ENCODE peak calls at places on chromosome 17, in nine cellular contexts. P is fibroblast of lung; E is GM23338; M is colonic mucosa; U is adrenal gland; F is heart left ventricle; T is naive thymus-derived CD4-positive, alpha-beta T cell; J is BE2C; K is Peyer's patch. R is an unnamed sample. For H3K4me1, the result is how much of the 10 kb centered on the place peaks cover.

GRCh38 chr17:79942591-79943353 is 92.9 kb downstream of the TBC1D16 start:
- DNase-seq in T (no peak), E (no peak), U (peak), F (peak), P (peak), J (peak), M (no peak), K (no peak), R (no peak)

GRCh38 chr17:63700528-63701441 is 860 bp upstream of the LIMD2 start:
- DNase-seq in T (peak), K (no peak), M (no peak), U (peak), F (peak), P (peak), J (peak), E (peak), R (no peak)

GRCh38 chr17:2755941-2756724 is 6.7 kb upstream of the CCDC92B start:
- DNase-seq in P (no peak), E (peak), K (no peak), J (no peak), F (peak), T (no peak), M (no peak), U (no peak), R (no peak)

GRCh38 chr17:15882777-15883176 is 62.2 kb upstream of the ADORA2B start:
- DNase-seq in T (no peak), M (no peak), F (no peak), P (no peak), U (peak), K (no peak), J (no peak), E (no peak), R (no peak)

GRCh38 chr17:79294459-79295071 is 219.9 kb downstream of the ENGASE start:
- DNase-seq in M (peak), K (peak), T (peak), F (peak), P (peak), U (peak), J (no peak), E (peak), R (peak)

GRCh38 chr17:11238710-11239109 is 2.3 kb upstream of the SHISA6 start:
- DNase-seq in P (no peak), U (no peak), E (no peak), K (no peak), M (no peak), F (no peak), J (no peak), T (no peak), R (no peak)

GRCh38 chr17:1905190-1905919 is 75.5 kb downstream of the RPA1 start:
- DNase-seq in P (no peak), E (no peak), F (no peak), T (no peak), J (peak), M (no peak), K (no peak), U (no peak), R (no peak)

GRCh38 chr17:56978441-56979090 is 635 bp downstream of the SCPEP1 start:
- DNase-seq in E (no peak), K (no peak), U (peak), M (no peak), F (no peak), J (peak), T (no peak), P (peak), R (peak)

GRCh38 chr17:43125967-43126910 is 1.1 kb upstream of the BRCA1 start:
- DNase-seq in M (peak), K (no peak), U (no peak), J (peak), F (peak), E (peak), P (peak), T (no peak), R (peak)

GRCh38 chr17:6796887-6797490 is 21.0 kb downstream of the FBXO39 start:
- DNase-seq in M (no peak), K (no peak), T (no peak), U (no peak), F (no peak), J (no peak), E (no peak), P (no peak), R (no peak)

GRCh38 chr17:73404246-73404645 is 92.4 kb upstream of the CDC42EP4 start:
- DNase-seq in E (no peak), J (no peak), T (no peak), K (no peak), M (no peak), U (no peak), F (no peak), P (no peak), R (no peak)

GRCh38 chr17:29686998-29687397 is 64.3 kb upstream of the CORO6 start:
- DNase-seq in U (no peak), P (no peak), M (no peak), E (no peak), K (no peak), J (no peak), F (no peak), T (no peak), R (no peak)

GRCh38 chr17:73632513-73632912 is 11.7 kb downstream of the SDK2 start:
- DNase-seq in P (no peak), U (no peak), F (no peak), K (no peak), E (no peak), J (no peak), M (no peak), T (no peak), R (no peak)

GRCh38 chr17:70011750-70012149 is 63.3 kb upstream of the KCNJ16 start:
- DNase-seq in J (no peak), T (no peak), F (no peak), U (no peak), K (no peak), E (no peak), M (no peak), P (no peak), R (no peak)

GRCh38 chr17:8223356-8224063 is 13.1 kb upstream of the AURKB start:
- DNase-seq in M (peak), T (peak), K (no peak), U (peak), J (peak), F (peak), E (peak), P (peak), R (peak)

GRCh38 chr17:2500446-2500845 is 11.2 kb downstream of the METTL16 start:
- DNase-seq in U (no peak), F (no peak), M (no peak), P (no peak), J (no peak), T (no peak), K (no peak), E (no peak), R (no peak)

GRCh38 chr17:74442670-74443515 is 11.0 kb downstream of the GPRC5C start:
- DNase-seq in M (peak), P (peak), F (peak), T (no peak), U (peak), J (peak), E (peak), K (peak), R (no peak)

GRCh38 chr17:13520899-13521572 is 80.7 kb downstream of the HS3ST3A1 start:
- DNase-seq in E (no peak), T (no peak), U (no peak), F (no peak), M (peak), P (peak), J (no peak), K (no peak), R (no peak)

GRCh38 chr17:48024149-48025039 is 13.2 kb downstream of the COPZ2 start:
- DNase-seq in E (peak), F (peak), U (peak), T (peak), M (peak), P (no peak), J (peak), K (no peak), R (peak)

GRCh38 chr17:39069114-39069756 is 82.2 kb downstream of the PLXDC1 start:
- DNase-seq in F (no peak), P (peak), U (peak), M (no peak), K (no peak), E (peak), J (peak), T (no peak), R (peak)

GRCh38 chr17:17114592-17115225 is 72.5 kb downstream of the MPRIP start:
- DNase-seq in J (no peak), M (no peak), P (no peak), U (no peak), K (no peak), E (no peak), F (peak), T (no peak), R (no peak)

GRCh38 chr17:55420067-55420775 is 1.4 kb downstream of the MMD start:
- DNase-seq in K (no peak), F (no peak), P (no peak), M (peak), J (no peak), E (no peak), T (peak), U (no peak), R (no peak)

GRCh38 chr17:76506408-76507328 is 5.4 kb upstream of the RHBDF2 start:
- DNase-seq in M (peak), J (peak), U (peak), F (peak), K (peak), P (peak), E (peak), T (peak), R (peak)

GRCh38 chr17:56597495-56597990 is 4.0 kb downstream of the NOG start:
- DNase-seq in E (peak), J (peak), M (no peak), K (no peak), T (no peak), U (no peak), F (peak), P (no peak), R (no peak)

GRCh38 chr17:73720187-73720834 is 76.1 kb upstream of the SDK2 start:
- DNase-seq in U (no peak), M (no peak), K (no peak), F (no peak), E (no peak), T (no peak), J (peak), P (no peak), R (no peak)

GRCh38 chr17:80125656-80126448 is 21.1 kb downstream of the EIF4A3 start:
- DNase-seq in K (no peak), U (no peak), F (no peak), J (no peak), E (no peak), T (no peak), P (peak), M (no peak), R (no peak)

GRCh38 chr17:82563318-82563717 is 43.8 kb downstream of the FOXK2 start:
- DNase-seq in T (no peak), J (no peak), P (no peak), U (no peak), M (no peak), E (no peak), K (no peak), F (no peak), R (no peak)

GRCh38 chr17:49285716-49286115 is 55.1 kb upstream of the PHOSPHO1 start:
- DNase-seq in U (no peak), M (no peak), P (no peak), E (no peak), T (no peak), J (no peak), F (no peak), K (no peak), R (no peak)

DNA sequence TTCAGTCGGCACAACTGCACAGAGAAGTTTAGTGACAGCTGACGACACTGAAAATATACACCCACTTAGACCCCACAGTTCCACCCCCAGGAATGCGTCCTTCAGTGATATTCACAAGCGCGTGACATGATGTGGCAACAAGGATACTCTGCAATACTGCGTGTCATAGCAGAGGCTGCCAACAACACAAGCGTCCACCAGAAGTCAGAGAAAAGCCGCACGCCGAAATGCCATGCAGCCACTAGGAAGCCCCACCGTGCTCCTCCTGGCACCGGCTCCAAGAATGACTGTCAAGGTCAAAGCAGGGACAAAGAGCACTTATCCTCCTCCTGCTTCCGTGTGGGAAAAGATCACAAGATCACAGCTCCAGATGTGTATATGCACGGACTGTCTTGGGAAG is 3.5 kb downstream of the ATP2A3 start:
- DNase-seq in P (peak), M (peak), E (no peak), U (peak), J (no peak), F (no peak), K (no peak), T (no peak), R (no peak)
- H3K4me1 ChIP-seq in P (under half), M (under half), E (under half), U (under half), J (under half), F (under half), K (under half), T (half or more), R (under half)

GRCh38 chr17:78107976-78108725 is 20.4 kb downstream of the TMC6 start:
- DNase-seq in E (no peak), T (no peak), P (no peak), M (no peak), J (no peak), K (no peak), F (no peak), U (no peak), R (no peak)

GRCh38 chr17:78111012-78111726 is 17.4 kb downstream of the TMC6 start:
- DNase-seq in K (no peak), F (no peak), T (no peak), J (no peak), M (no peak), E (no peak), P (no peak), U (no peak), R (no peak)

GRCh38 chr17:78110363-78111011 is 18.1 kb downstream of the TMC6 start:
- DNase-seq in E (no peak), U (no peak), F (no peak), M (no peak), J (peak), T (no peak), K (no peak), P (no peak), R (no peak)

GRCh38 chr17:78108726-78109488 is 19.6 kb downstream of the TMC6 start:
- DNase-seq in J (no peak), E (no peak), F (no peak), U (no peak), P (no peak), T (no peak), K (no peak), M (no peak), R (no peak)

GRCh38 chr17:78109489-78109761 is 19.1 kb downstream of the TMC6 start:
- DNase-seq in U (no peak), K (no peak), T (no peak), F (no peak), E (no peak), P (no peak), J (no peak), M (no peak), R (no peak)
- H3K4me1 ChIP-seq in U (under half), K (under half), T (under half), F (under half), E (under half), P (under half), J (under half), M (under half), R (under half)

GRCh38 chr17:4605826-4606225 is 21.5 kb downstream of the SMTNL2 start:
- DNase-seq in E (no peak), J (no peak), K (no peak), T (no peak), P (peak), M (no peak), U (peak), F (peak), R (peak)
- H3K4me1 ChIP-seq in E (under half), J (under half), K (under half), T (under half), P (under half), M (under half), U (under half), F (under half), R (under half)

GRCh38 chr17:46182961-46183360 is 10.3 kb downstream of the KANSL1 start:
- DNase-seq in P (no peak), M (no peak), T (no peak), K (no peak), E (peak), U (no peak), F (no peak), J (no peak), R (no peak)
- H3K4me1 ChIP-seq in P (under half), M (under half), T (half or more), K (under half), E (half or more), U (half or more), F (half or more), J (under half), R (under half)

DNA sequence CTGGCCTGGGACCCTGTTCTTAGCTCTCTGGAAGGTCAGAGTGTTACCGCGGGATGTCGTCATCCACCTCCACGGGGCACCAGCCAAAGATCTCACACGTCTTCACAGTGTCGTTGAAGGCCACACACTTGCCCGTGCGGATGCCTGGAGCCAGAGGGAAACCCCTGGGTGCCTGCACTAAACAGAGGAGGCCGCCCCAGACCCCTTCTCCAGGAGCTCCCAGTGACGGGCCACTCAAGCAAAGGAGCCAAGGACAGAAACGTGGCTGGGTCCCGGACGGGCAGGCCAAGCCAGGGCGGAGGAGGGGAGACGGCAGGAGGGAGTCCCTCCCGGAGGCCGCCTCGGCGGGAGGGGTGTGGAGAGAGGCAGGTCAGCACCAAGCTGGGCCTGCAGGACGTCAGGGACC is 11.0 kb upstream of the CAMKK1 start:
- DNase-seq in F (no peak), E (no peak), P (no peak), U (peak), J (no peak), M (no peak), K (no peak), T (no peak), R (no peak)
- H3K4me1 ChIP-seq in F (under half), E (under half), P (under half), U (under half), J (under half), M (under half), K (under half), T (under half), R (under half)

GRCh38 chr17:4508207-4508606 is 9.5 kb downstream of the SPNS2 start:
- DNase-seq in K (no peak), P (no peak), U (no peak), T (no peak), F (no peak), J (no peak), M (no peak), E (no peak), R (no peak)
- H3K4me1 ChIP-seq in K (under half), P (under half), U (under half), T (under half), F (half or more), J (under half), M (under half), E (under half), R (under half)

DNA sequence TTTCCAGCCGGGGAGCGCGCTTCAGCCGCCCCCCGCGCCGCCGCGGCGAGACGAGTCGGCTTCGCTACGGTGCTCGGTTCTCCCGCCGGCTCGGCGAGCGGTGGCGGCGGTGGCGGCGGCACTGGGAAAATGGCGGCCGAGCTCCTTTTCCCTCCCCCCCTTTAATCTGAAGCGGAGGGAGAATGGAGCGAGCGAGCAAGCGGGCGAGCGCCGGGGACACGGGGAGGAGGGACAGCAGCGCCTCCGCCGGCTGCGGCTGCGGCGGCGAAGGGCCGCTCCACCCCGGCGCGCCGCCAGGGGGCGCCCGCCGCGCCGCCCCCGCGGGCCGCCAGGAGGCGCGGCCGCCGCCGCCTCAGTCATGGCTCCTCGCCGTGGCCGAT is at the start of gene KANSL1:
- DNase-seq in U (peak), P (peak), J (peak), T (peak), M (peak), K (peak), E (peak), F (peak), R (peak)
- H3K4me1 ChIP-seq in U (under half), P (under half), J (under half), T (half or more), M (under half), K (under half), E (under half), F (under half), R (under half)

DNA sequence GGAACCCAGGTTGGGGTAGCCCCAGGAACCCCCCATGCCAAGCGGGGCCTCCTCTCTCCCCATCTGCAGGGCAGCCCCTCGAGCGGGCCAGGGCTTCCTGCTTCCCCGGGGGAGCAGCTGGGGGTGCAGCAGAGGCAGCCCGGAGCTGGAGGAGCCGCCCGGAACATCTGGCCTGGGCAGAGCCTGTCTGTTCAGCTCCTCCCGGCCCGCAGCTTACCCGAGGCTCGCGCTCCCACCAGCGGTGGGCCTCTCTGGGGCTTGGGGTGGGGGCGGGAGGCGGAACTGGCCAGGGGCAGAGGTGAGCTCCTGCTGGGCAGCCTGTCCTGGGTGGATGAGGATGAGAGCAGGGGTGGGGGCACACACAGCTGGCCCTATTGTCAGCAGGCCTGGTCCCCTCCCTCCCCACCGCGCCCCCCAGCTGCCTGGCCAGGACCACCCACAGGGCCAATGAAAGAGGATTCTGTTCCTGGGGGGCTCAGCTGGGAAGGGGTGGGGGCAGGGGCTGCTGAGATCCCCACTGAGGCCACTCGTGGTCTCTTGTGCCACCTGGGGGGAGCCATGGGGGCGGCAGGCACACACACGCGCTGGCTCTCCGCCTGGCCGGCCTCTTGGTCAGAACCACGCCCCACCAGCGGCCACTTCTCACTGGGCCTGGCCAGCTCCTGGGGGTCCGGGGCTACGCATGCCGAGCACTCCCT is 34.7 kb downstream of the BAHCC1 start:
- DNase-seq in F (no peak), P (peak), U (no peak), M (no peak), J (peak), E (no peak), T (no peak), K (no peak), R (no peak)
- H3K4me1 ChIP-seq in F (half or more), P (under half), U (under half), M (under half), J (under half), E (under half), T (under half), K (under half), R (under half)

GRCh38 chr17:59368218-59368857 is 36.9 kb downstream of the YPEL2 start:
- DNase-seq in E (no peak), U (no peak), T (no peak), F (no peak), M (no peak), P (no peak), J (no peak), K (no peak), R (no peak)
- H3K4me1 ChIP-seq in E (under half), U (half or more), T (half or more), F (half or more), M (half or more), P (under half), J (under half), K (under half), R (under half)